ENCODE peak calls at places on chromosomes 1 and 21, in eight cellular contexts. D, U, C, G, R, E, H and P are unnamed samples.

GRCh38 chr1:23916209-23917131 is 3.3 kb upstream of the CNR2 start:
- DNase-seq in D (peak), U (peak), C (peak), G (peak), R (peak), E (peak), H (peak), P (peak)

GRCh38 chr1:51569284-51570062 is 47.4 kb upstream of the OSBPL9 start:
- DNase-seq in D (peak), U (peak), C (peak), G (peak), R (no peak), E (peak), H (no peak), P (no peak)

GRCh38 chr1:112840631-112841624 is 115.1 kb downstream of the SLC16A1 start:
- DNase-seq in D (no peak), U (no peak), C (peak), G (peak), R (peak), E (peak), H (no peak), P (no peak)

GRCh38 chr1:55155522-55155921 is 59.6 kb downstream of the USP24 start:
- DNase-seq in D (no peak), U (no peak), C (no peak), G (peak), R (peak), E (no peak), H (no peak), P (peak)

GRCh38 chr1:84957956-84958355 is 39.0 kb downstream of the MCOLN2 start:
- DNase-seq in D (no peak), U (no peak), C (peak), G (no peak), R (no peak), E (no peak), H (no peak), P (no peak)

GRCh38 chr21:14677639-14678179 is 131.6 kb upstream of the SAMSN1 start:
- DNase-seq in D (no peak), U (no peak), C (no peak), G (no peak), R (no peak), E (no peak), H (no peak), P (no peak)

GRCh38 chr1:83810160-83810559 is 188.8 kb downstream of the TTLL7 start:
- DNase-seq in D (no peak), U (no peak), C (no peak), G (no peak), R (no peak), E (no peak), H (no peak), P (no peak)

GRCh38 chr1:12542596-12543592 is 75.1 kb downstream of the DHRS3 start:
- DNase-seq in D (no peak), U (peak), C (no peak), G (no peak), R (peak), E (no peak), H (no peak), P (no peak)

GRCh38 chr1:47198214-47198613 is 8.4 kb upstream of the PDZK1IP1 start:
- DNase-seq in D (no peak), U (no peak), C (no peak), G (no peak), R (no peak), E (no peak), H (no peak), P (no peak)

GRCh38 chr1:184469391-184469790 is 82.6 kb downstream of the C1orf21 start:
- DNase-seq in D (no peak), U (no peak), C (no peak), G (no peak), R (no peak), E (no peak), H (no peak), P (no peak)

GRCh38 chr1:246515390-246516005 is 8.4 kb upstream of the SMYD3 start:
- DNase-seq in D (no peak), U (no peak), C (no peak), G (no peak), R (no peak), E (no peak), H (no peak), P (no peak)

GRCh38 chr1:201730611-201731010 is 98.3 kb upstream of the IPO9 start:
- DNase-seq in D (no peak), U (no peak), C (no peak), G (no peak), R (no peak), E (no peak), H (no peak), P (no peak)

GRCh38 chr1:217402301-217402700 is 228.6 kb downstream of the GPATCH2 start:
- DNase-seq in D (no peak), U (peak), C (peak), G (no peak), R (no peak), E (no peak), H (no peak), P (no peak)

GRCh38 chr1:232635778-232636356 is 5.9 kb upstream of the SIPA1L2 start:
- DNase-seq in D (no peak), U (peak), C (peak), G (peak), R (peak), E (peak), H (peak), P (peak)

GRCh38 chr1:42756956-42757891 is 9.6 kb downstream of the P3H1 start:
- DNase-seq in D (no peak), U (peak), C (peak), G (no peak), R (peak), E (peak), H (peak), P (peak)

GRCh38 chr1:68143633-68144032 is 88.7 kb downstream of the WLS start:
- DNase-seq in D (no peak), U (no peak), C (no peak), G (no peak), R (no peak), E (no peak), H (no peak), P (no peak)

GRCh38 chr21:13937236-13937635 is 273.5 kb downstream of the LIPI start:
- DNase-seq in D (no peak), U (no peak), C (no peak), G (no peak), R (no peak), E (no peak), H (no peak), P (no peak)

GRCh38 chr1:18611311-18611710 is 19.3 kb upstream of the PAX7 start:
- DNase-seq in D (no peak), U (no peak), C (no peak), G (no peak), R (no peak), E (no peak), H (no peak), P (no peak)

GRCh38 chr1:226873771-226874578 is 3.6 kb downstream of the PSEN2 start:
- DNase-seq in D (no peak), U (no peak), C (no peak), G (no peak), R (no peak), E (no peak), H (no peak), P (no peak)

GRCh38 chr1:27355683-27356082 is 11.1 kb downstream of the MAP3K6 start:
- DNase-seq in D (no peak), U (no peak), C (no peak), G (no peak), R (no peak), E (no peak), H (no peak), P (no peak)

GRCh38 chr1:160256396-160257046 is 5.8 kb downstream of the DCAF8 start:
- DNase-seq in D (no peak), U (peak), C (peak), G (no peak), R (no peak), E (no peak), H (no peak), P (peak)